ENCODE peak calls at places on chromosomes 4 and X, in seven cellular contexts. O is SJCRH30; Q is activated CD4-positive, alpha-beta T cell treated with anti-CD3 and anti-CD28 coated beads, Interleukin-2, amount 10 ng/mL, durations not matched to agents 7 days and 5 days; U is germinal center; W is activated T-helper 9 cell treated with anti-CD3 and anti-CD28 coated beads, Interleukin-2, amount 50 U/mL, for 16 hours; P is activated naive CD8-positive, alpha-beta T cell treated with anti-CD3 and anti-CD28 coated beads, Interleukin-2, amount 50 U/mL, for 24 hours; J is astrocyte of the spinal cord. Y is an unnamed sample.

GRCh38 chr4:95432466-95432865 is 116.3 kb downstream of the UNC5C start:
- DNase-seq in O (no peak), Q (no peak), U (no peak), W (no peak), P (no peak), J (peak), Y (no peak)

GRCh38 chr4:155441475-155441874 is 64.7 kb upstream of the MAP9 start:
- DNase-seq in O (no peak), Q (no peak), U (no peak), W (no peak), P (no peak), J (no peak), Y (no peak)

GRCh38 chrX:130628522-130628921 is 226.7 kb downstream of the RBMX2 start:
- DNase-seq in O (no peak), Q (no peak), U (no peak), W (no peak), P (no peak), J (no peak), Y (no peak)

GRCh38 chr4:40379248-40379647 is 44.1 kb downstream of the CHRNA9 start:
- DNase-seq in O (no peak), Q (no peak), U (no peak), W (no peak), P (no peak), J (no peak), Y (no peak)

GRCh38 chr4:147590249-147590920 is 26.8 kb upstream of the TMEM184C start:
- DNase-seq in O (peak), Q (peak), U (peak), W (peak), P (peak), J (peak), Y (peak)

GRCh38 chrX:124033821-124034220 is 72.3 kb downstream of the STAG2 start:
- DNase-seq in O (no peak), Q (no peak), U (no peak), W (no peak), P (no peak), J (peak), Y (no peak)

GRCh38 chrX:110341189-110342035 is 17.2 kb upstream of the RTL9 start:
- DNase-seq in O (no peak), Q (no peak), U (no peak), W (no peak), P (no peak), J (peak), Y (no peak)

GRCh38 chr4:16270654-16271328 is 44.5 kb upstream of the TAPT1 start:
- DNase-seq in O (no peak), Q (no peak), U (no peak), W (no peak), P (no peak), J (no peak), Y (no peak)

GRCh38 chr4:149291463-149291862 is 524.2 kb downstream of the IQCM start:
- DNase-seq in O (peak), Q (no peak), U (no peak), W (no peak), P (no peak), J (peak), Y (no peak)

GRCh38 chr4:73777612-73778011 is 37.2 kb downstream of the CXCL8 start:
- DNase-seq in O (no peak), Q (no peak), U (no peak), W (no peak), P (no peak), J (peak), Y (no peak)

GRCh38 chrX:3299626-3300025 is 46.8 kb downstream of the MXRA5 start:
- DNase-seq in O (no peak), Q (no peak), U (no peak), W (no peak), P (no peak), J (peak), Y (no peak)

GRCh38 chr4:107740381-107740780 is 20.3 kb upstream of the PAPSS1 start:
- DNase-seq in O (peak), Q (no peak), U (no peak), W (no peak), P (no peak), J (peak), Y (no peak)

GRCh38 chr4:8066336-8066931 is 92.2 kb downstream of the ABLIM2 start:
- DNase-seq in O (no peak), Q (no peak), U (no peak), W (no peak), P (no peak), J (no peak), Y (no peak)

GRCh38 chrX:129823115-129823514 is 20.6 kb downstream of the ZDHHC9 start:
- DNase-seq in O (peak), Q (peak), U (peak), W (no peak), P (peak), J (peak), Y (peak)

GRCh38 chr4:38982356-38983095 is 49.7 kb downstream of the TMEM156 start:
- DNase-seq in O (no peak), Q (no peak), U (no peak), W (no peak), P (no peak), J (no peak), Y (no peak)

GRCh38 chr4:40515398-40516293 is 114.0 kb downstream of the RBM47 start:
- DNase-seq in O (no peak), Q (no peak), U (peak), W (no peak), P (peak), J (no peak), Y (no peak)

GRCh38 chr4:142282870-142283431 is 563.1 kb downstream of the INPP4B start:
- DNase-seq in O (no peak), Q (peak), U (no peak), W (no peak), P (no peak), J (peak), Y (peak)

GRCh38 chr4:180665994-180666818 is 1577.0 kb upstream of the TENM3 start:
- DNase-seq in O (peak), Q (peak), U (peak), W (no peak), P (peak), J (peak), Y (peak)

GRCh38 chr4:151797131-151797530 is 36.3 kb upstream of the GATB start:
- DNase-seq in O (no peak), Q (no peak), U (no peak), W (no peak), P (no peak), J (peak), Y (no peak)

GRCh38 chr4:44817905-44818304 is 91.5 kb upstream of the GNPDA2 start:
- DNase-seq in O (no peak), Q (no peak), U (no peak), W (no peak), P (no peak), J (no peak), Y (no peak)

GRCh38 chr4:1870578-1871443 is at the start of gene NSD2:
- DNase-seq in O (peak), Q (peak), U (peak), W (peak), P (peak), J (peak), Y (peak)

GRCh38 chr4:89549907-89550306 is 242.3 kb upstream of the GPRIN3 start:
- DNase-seq in O (no peak), Q (no peak), U (no peak), W (no peak), P (no peak), J (no peak), Y (no peak)

GRCh38 chrX:46904626-46905025 is 7.6 kb upstream of the JADE3 start:
- DNase-seq in O (no peak), Q (no peak), U (no peak), W (no peak), P (no peak), J (no peak), Y (no peak)

GRCh38 chr4:145732001-145732400 is 52.1 kb downstream of the C4orf51 start:
- DNase-seq in O (no peak), Q (no peak), U (no peak), W (no peak), P (no peak), J (no peak), Y (no peak)

GRCh38 chr4:128725405-128725804 is 84.1 kb upstream of the JADE1 start:
- DNase-seq in O (no peak), Q (no peak), U (no peak), W (no peak), P (no peak), J (no peak), Y (no peak)

GRCh38 chr4:115360441-115360840 is 247.0 kb upstream of the NDST4 start:
- DNase-seq in O (no peak), Q (no peak), U (no peak), W (no peak), P (no peak), J (peak), Y (no peak)

GRCh38 chr4:181966084-181966483 is 277.1 kb upstream of the TENM3 start:
- DNase-seq in O (peak), Q (no peak), U (no peak), W (no peak), P (no peak), J (peak), Y (no peak)

GRCh38 chr4:38800956-38801450 is 3.6 kb downstream of the TLR1 start:
- DNase-seq in O (no peak), Q (no peak), U (no peak), W (no peak), P (no peak), J (no peak), Y (no peak)

GRCh38 chrX:48456628-48457027 is 13.4 kb downstream of the SLC38A5 start:
- DNase-seq in O (no peak), Q (no peak), U (no peak), W (no peak), P (no peak), J (no peak), Y (no peak)

Y was measured in NCI-H748 treated with DMSO at 0.1 percent for 48 hours.